ENCODE peak calls at places on chromosomes 5 and 9, in five cellular contexts. One of them, this sample, is unnamed.

GRCh38 chr5:72845889-72846288 is 29.4 kb downstream of the TNPO1 start:
- DNase-seq in NCI-H524: no peak
- DNase-seq in GM13976: no peak
- DNase-seq in AG20443: peak
- DNase-seq in AML-193: no peak
- DNase-seq in this sample: no peak

GRCh38 chr5:14249258-14250093 is 106.3 kb downstream of the TRIO start:
- DNase-seq in NCI-H524: no peak
- DNase-seq in GM13976: no peak
- DNase-seq in AG20443: no peak
- DNase-seq in AML-193: no peak
- DNase-seq in this sample: no peak

GRCh38 chr5:90134892-90135291 is 274.7 kb downstream of the CETN3 start:
- DNase-seq in NCI-H524: no peak
- DNase-seq in GM13976: no peak
- DNase-seq in AG20443: peak
- DNase-seq in AML-193: no peak
- DNase-seq in this sample: no peak

GRCh38 chr9:71806916-71807315 is 38.6 kb upstream of the CEMIP2 start:
- DNase-seq in NCI-H524: peak
- DNase-seq in GM13976: peak
- DNase-seq in AG20443: peak
- DNase-seq in AML-193: peak
- DNase-seq in this sample: peak

GRCh38 chr9:89577363-89577762 is 27.4 kb upstream of the GADD45G start:
- DNase-seq in NCI-H524: no peak
- DNase-seq in GM13976: no peak
- DNase-seq in AG20443: no peak
- DNase-seq in AML-193: no peak
- DNase-seq in this sample: no peak

GRCh38 chr9:115808695-115809094 is 344.9 kb upstream of the PAPPA start:
- DNase-seq in NCI-H524: no peak
- DNase-seq in GM13976: no peak
- DNase-seq in AG20443: no peak
- DNase-seq in AML-193: no peak
- DNase-seq in this sample: no peak

GRCh38 chr9:129254566-129255287 is 76.7 kb upstream of the IER5L start:
- DNase-seq in NCI-H524: no peak
- DNase-seq in GM13976: no peak
- DNase-seq in AG20443: no peak
- DNase-seq in AML-193: no peak
- DNase-seq in this sample: no peak

GRCh38 chr9:115395511-115396021 is 277.6 kb upstream of the TNC start:
- DNase-seq in NCI-H524: no peak
- DNase-seq in GM13976: no peak
- DNase-seq in AG20443: no peak
- DNase-seq in AML-193: no peak
- DNase-seq in this sample: no peak

GRCh38 chr9:20117482-20117881 is 328.6 kb upstream of the SLC24A2 start:
- DNase-seq in NCI-H524: no peak
- DNase-seq in GM13976: no peak
- DNase-seq in AG20443: no peak
- DNase-seq in AML-193: no peak
- DNase-seq in this sample: no peak

GRCh38 chr9:70036641-70037040 is 7.0 kb upstream of the MAMDC2 start:
- DNase-seq in NCI-H524: no peak
- DNase-seq in GM13976: no peak
- DNase-seq in AG20443: no peak
- DNase-seq in AML-193: no peak
- DNase-seq in this sample: no peak

GRCh38 chr5:140391732-140392131 is 9.9 kb upstream of the ANKHD1 start:
- DNase-seq in NCI-H524: no peak
- DNase-seq in GM13976: no peak
- DNase-seq in AG20443: no peak
- DNase-seq in AML-193: no peak
- DNase-seq in this sample: no peak

GRCh38 chr9:133054966-133055365 is 6.8 kb upstream of the CEL start:
- DNase-seq in NCI-H524: no peak
- DNase-seq in GM13976: no peak
- DNase-seq in AG20443: peak
- DNase-seq in AML-193: no peak
- DNase-seq in this sample: no peak

GRCh38 chr5:135545115-135545514 is 9.4 kb upstream of the NEUROG1 start:
- DNase-seq in NCI-H524: peak
- DNase-seq in GM13976: no peak
- DNase-seq in AG20443: no peak
- DNase-seq in AML-193: no peak
- DNase-seq in this sample: no peak

GRCh38 chr5:74995931-74996330 is 56.4 kb downstream of the GCNT4 start:
- DNase-seq in NCI-H524: no peak
- DNase-seq in GM13976: no peak
- DNase-seq in AG20443: no peak
- DNase-seq in AML-193: no peak
- DNase-seq in this sample: no peak

GRCh38 chr5:20335978-20336377 is 348.0 kb upstream of the CDH18 start:
- DNase-seq in NCI-H524: no peak
- DNase-seq in GM13976: no peak
- DNase-seq in AG20443: no peak
- DNase-seq in AML-193: no peak
- DNase-seq in this sample: no peak

GRCh38 chr5:67206381-67207328 is 10.1 kb upstream of the CD180 start:
- DNase-seq in NCI-H524: no peak
- DNase-seq in GM13976: peak
- DNase-seq in AG20443: no peak
- DNase-seq in AML-193: peak
- DNase-seq in this sample: peak

GRCh38 chr5:122493776-122494518 is 181.9 kb downstream of the SNCAIP start:
- DNase-seq in NCI-H524: no peak
- DNase-seq in GM13976: no peak
- DNase-seq in AG20443: no peak
- DNase-seq in AML-193: no peak
- DNase-seq in this sample: no peak

GRCh38 chr5:160262151-160262550 is 32.8 kb downstream of the FABP6 start:
- DNase-seq in NCI-H524: peak
- DNase-seq in GM13976: no peak
- DNase-seq in AG20443: no peak
- DNase-seq in AML-193: no peak
- DNase-seq in this sample: no peak

GRCh38 chr5:36573441-36573840 is 33.0 kb upstream of the SLC1A3 start:
- DNase-seq in NCI-H524: no peak
- DNase-seq in GM13976: no peak
- DNase-seq in AG20443: peak
- DNase-seq in AML-193: no peak
- DNase-seq in this sample: no peak

GRCh38 chr5:177447066-177447610 is 524 bp downstream of the PRR7 start:
- DNase-seq in NCI-H524: no peak
- DNase-seq in GM13976: peak
- DNase-seq in AG20443: peak
- DNase-seq in AML-193: peak
- DNase-seq in this sample: peak

GRCh38 chr5:169914766-169915165 is 65.5 kb downstream of the INSYN2B start:
- DNase-seq in NCI-H524: no peak
- DNase-seq in GM13976: no peak
- DNase-seq in AG20443: peak
- DNase-seq in AML-193: no peak
- DNase-seq in this sample: no peak

GRCh38 chr9:101527066-101527465 is 6.6 kb upstream of the RNF20 start:
- DNase-seq in NCI-H524: no peak
- DNase-seq in GM13976: no peak
- DNase-seq in AG20443: no peak
- DNase-seq in AML-193: no peak
- DNase-seq in this sample: no peak

GRCh38 chr5:42943931-42944631 is 96.0 kb downstream of the ANXA2R start:
- DNase-seq in NCI-H524: no peak
- DNase-seq in GM13976: no peak
- DNase-seq in AG20443: peak
- DNase-seq in AML-193: no peak
- DNase-seq in this sample: no peak

GRCh38 chr5:112077180-112077579 is 320.2 kb upstream of the NREP start:
- DNase-seq in NCI-H524: no peak
- DNase-seq in GM13976: peak
- DNase-seq in AG20443: no peak
- DNase-seq in AML-193: no peak
- DNase-seq in this sample: peak

GRCh38 chr9:132901859-132902831 is 23.4 kb downstream of the SPACA9 start:
- DNase-seq in NCI-H524: peak
- DNase-seq in GM13976: peak
- DNase-seq in AG20443: peak
- DNase-seq in AML-193: peak
- DNase-seq in this sample: peak

GRCh38 chr9:75504721-75505120 is 385.8 kb upstream of the PCSK5 start:
- DNase-seq in NCI-H524: no peak
- DNase-seq in GM13976: no peak
- DNase-seq in AG20443: no peak
- DNase-seq in AML-193: no peak
- DNase-seq in this sample: no peak

GRCh38 chr5:134271059-134271458 is 45.2 kb upstream of the PPP2CA start:
- DNase-seq in NCI-H524: no peak
- DNase-seq in GM13976: no peak
- DNase-seq in AG20443: no peak
- DNase-seq in AML-193: no peak
- DNase-seq in this sample: no peak

GRCh38 chr5:138843789-138844461 is 31.2 kb downstream of the LRRTM2 start:
- DNase-seq in NCI-H524: no peak
- DNase-seq in GM13976: no peak
- DNase-seq in AG20443: no peak
- DNase-seq in AML-193: no peak
- DNase-seq in this sample: no peak

GRCh38 chr9:93662952-93663572 is 86.7 kb downstream of the PHF2 start:
- DNase-seq in NCI-H524: no peak
- DNase-seq in GM13976: no peak
- DNase-seq in AG20443: no peak
- DNase-seq in AML-193: no peak
- DNase-seq in this sample: no peak

GRCh38 chr5:142013734-142014495 is 1.1 kb upstream of the GNPDA1 start:
- DNase-seq in NCI-H524: no peak
- DNase-seq in GM13976: no peak
- DNase-seq in AG20443: peak
- DNase-seq in AML-193: no peak
- DNase-seq in this sample: no peak

This sample was measured in MM.1S.